ENCODE peak calls at places on chromosomes 4 and X, in four cellular contexts. B is IMR-90, W is adipocyte, P is small intestine. Y is an unnamed sample. For H3K27me3, the result is how much of the 10 kb centered on the place peaks cover.

GRCh38 chr4:62771656-62772557 is 1571.8 kb downstream of the ADGRL3 start:
- DNase-seq in P (no peak), B (no peak), W (no peak), Y (no peak)

GRCh38 chr4:65665951-65666523 is 4.3 kb downstream of the EPHA5 start:
- DNase-seq in B (no peak), W (peak), P (no peak), Y (peak)

GRCh38 chr4:77193511-77194236 is 36.7 kb downstream of the CCNG2 start:
- DNase-seq in P (peak), W (no peak), B (no peak), Y (no peak)

GRCh38 chr4:6520051-6520450 is 47.6 kb upstream of the PPP2R2C start:
- DNase-seq in W (no peak), P (no peak), B (no peak), Y (no peak)

GRCh38 chr4:99947608-99948007 is 1.2 kb upstream of the DNAJB14 start:
- DNase-seq in B (no peak), W (peak), P (peak), Y (peak)

GRCh38 chr4:181909368-181909767 is 333.8 kb upstream of the TENM3 start:
- DNase-seq in P (no peak), B (peak), W (peak), Y (peak)

GRCh38 chrX:123489011-123489410 is 243.8 kb downstream of the THOC2 start:
- DNase-seq in B (peak), P (no peak), W (peak), Y (peak)

GRCh38 chrX:150364347-150365050 is 1.4 kb downstream of the MAMLD1 start:
- DNase-seq in B (peak), W (peak), P (peak), Y (peak)

GRCh38 chrX:56113785-56114436 is 118.2 kb upstream of the KLF8 start:
- DNase-seq in B (no peak), P (no peak), W (no peak), Y (no peak)

GRCh38 chr4:183182873-183183725 is 84.0 kb downstream of the WWC2 start:
- DNase-seq in B (peak), W (peak), P (no peak), Y (peak)

GRCh38 chr4:170497729-170498128 is 408.0 kb upstream of the AADAT start:
- DNase-seq in W (peak), P (no peak), B (no peak), Y (no peak)

GRCh38 chr4:54746228-54746627 is 88.5 kb downstream of the KIT start:
- DNase-seq in B (no peak), P (no peak), W (no peak), Y (peak)

GRCh38 chr4:71186566-71187398 is 152.0 kb upstream of the SLC4A4 start:
- DNase-seq in B (peak), W (peak), P (peak), Y (peak)

GRCh38 chr4:104044369-104044768 is 324.6 kb upstream of the TACR3 start:
- DNase-seq in W (no peak), P (no peak), B (no peak), Y (no peak)

GRCh38 chrX:107676559-107677378 is 48.5 kb downstream of the PRPS1 start:
- DNase-seq in W (peak), B (peak), P (peak), Y (peak)

GRCh38 chrX:1450381-1451161 is 2.1 kb downstream of the ASMTL start:
- DNase-seq in P (no peak), W (no peak), B (no peak), Y (no peak)

GRCh38 chr4:119209077-119209476 is 3.4 kb upstream of the USP53 start:
- DNase-seq in P (peak), B (peak), W (peak), Y (peak)

GRCh38 chr4:129972257-129972656 is 876.3 kb downstream of the C4orf33 start:
- DNase-seq in W (no peak), B (no peak), P (peak), Y (no peak)

GRCh38 chr4:177861551-177862094 is 419.4 kb upstream of the AGA start:
- DNase-seq in B (no peak), P (no peak), W (no peak), Y (no peak)

GRCh38 chrX:151806967-151807540 is 72.5 kb downstream of the CNGA2 start:
- DNase-seq in P (no peak), B (no peak), W (no peak), Y (no peak)

GRCh38 chr4:6199344-6199921 is 916 bp downstream of the JAKMIP1 start:
- DNase-seq in B (no peak), P (no peak), W (no peak), Y (no peak)

GRCh38 chrX:15956684-15957083 is 102.1 kb upstream of the AP1S2 start:
- DNase-seq in P (no peak), B (no peak), W (peak), Y (peak)

GRCh38 chrX:41441934-41442823 is 5.0 kb upstream of the NYX start:
- DNase-seq in W (peak), P (peak), B (peak), Y (peak)

GRCh38 chr4:107050525-107051135 is 14.5 kb upstream of the DKK2 start:
- DNase-seq in W (peak), B (peak), P (no peak), Y (no peak)

GRCh38 chr4:25161599-25161960 is 1.3 kb upstream of the SEPSECS start:
- DNase-seq in W (no peak), P (no peak), B (no peak), Y (peak)

GRCh38 chr4:23590431-23590830 is 299.4 kb downstream of the PPARGC1A start:
- DNase-seq in P (no peak), W (no peak), B (no peak), Y (no peak)

GRCh38 chr4:83489711-83490326 is 4.9 kb upstream of the ABRAXAS1 start:
- DNase-seq in B (no peak), W (no peak), P (no peak), Y (no peak)

GRCh38 chrX:39752820-39753219 is 344.9 kb downstream of the BCOR start:
- DNase-seq in P (peak), B (peak), W (no peak), Y (no peak)

GRCh38 chr4:93830090-93830818 is 1.7 kb downstream of the ATOH1 start:
- DNase-seq in B (no peak), P (no peak), W (no peak), Y (no peak)

GRCh38 chr4:93828332-93828829 is at the start of gene ATOH1:
- DNase-seq in B (no peak), P (peak), W (peak), Y (peak)

GRCh38 chr4:93827272-93827947 is 1.1 kb upstream of the ATOH1 start:
- DNase-seq in W (no peak), B (no peak), P (peak), Y (no peak)

GRCh38 chr4:93829531-93830089 is 1.1 kb downstream of the ATOH1 start:
- DNase-seq in P (no peak), B (no peak), W (no peak), Y (no peak)

GRCh38 chr4:93828830-93829530 is 427 bp downstream of the ATOH1 start:
- DNase-seq in P (no peak), B (no peak), W (peak), Y (no peak)
- H3K27me3 ChIP-seq in P (under half), B (half or more), W (half or more), Y (under half)

DNA sequence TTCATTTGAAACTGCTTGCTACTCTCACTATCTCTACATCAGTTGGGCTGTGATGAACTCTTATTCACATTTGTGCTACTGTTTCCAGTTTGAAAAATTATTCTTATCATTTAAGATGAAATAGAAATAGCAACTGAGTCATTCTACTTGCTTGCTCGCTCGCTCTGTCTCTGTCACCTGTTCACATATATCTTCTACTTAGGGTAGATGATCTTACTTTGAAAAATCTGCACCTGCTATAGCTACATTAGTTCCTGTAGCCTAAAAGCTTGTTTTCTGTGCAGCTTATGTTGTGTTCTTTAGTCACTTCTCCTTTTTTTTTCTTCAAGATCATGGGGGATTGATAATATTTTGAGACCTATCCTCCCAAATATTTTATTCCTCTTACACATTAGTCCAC is 36.3 kb downstream of the CLCN5 start:
- DNase-seq in B (no peak), P (no peak), W (no peak), Y (no peak)
- H3K27me3 ChIP-seq in B (under half), P (under half), W (under half), Y (under half)

GRCh38 chr4:1536579-1537409 is 130.6 kb upstream of the NKX1-1 start:
- DNase-seq in P (no peak), W (no peak), B (no peak), Y (no peak)
- H3K27me3 ChIP-seq in P (under half), W (half or more), B (under half), Y (under half)

GRCh38 chrX:106036716-106037115 is 1.8 kb downstream of the SERPINA7 start:
- DNase-seq in B (no peak), W (no peak), P (no peak), Y (no peak)

GRCh38 chrX:106039920-106040319 is 1.4 kb upstream of the SERPINA7 start:
- DNase-seq in P (peak), B (no peak), W (peak), Y (no peak)

GRCh38 chrX:106037835-106038473 is 573 bp downstream of the SERPINA7 start:
- DNase-seq in W (no peak), B (no peak), P (no peak), Y (no peak)

GRCh38 chrX:106035064-106035463 is 3.5 kb downstream of the SERPINA7 start:
- DNase-seq in B (no peak), W (no peak), P (no peak), Y (no peak)

DNA sequence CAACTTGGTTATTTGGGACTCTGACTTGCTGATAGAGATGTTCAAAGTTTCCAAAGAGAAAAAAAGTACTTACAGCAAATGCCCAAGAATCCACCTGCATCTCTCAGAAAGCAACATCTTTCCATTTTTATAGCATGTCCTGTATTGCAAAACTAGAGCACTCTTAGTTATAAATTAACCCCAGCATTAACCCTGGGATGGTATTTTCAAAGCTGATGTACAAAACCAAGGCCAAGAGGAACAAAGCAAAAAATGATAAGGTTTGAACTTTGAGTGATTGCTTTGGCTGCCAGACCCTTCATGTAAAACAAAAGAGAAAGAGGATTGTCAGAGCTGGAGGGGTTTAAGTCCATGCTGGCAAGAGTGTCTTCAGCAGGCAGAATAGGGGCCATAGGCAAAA is at the start of gene SERPINA7:
- DNase-seq in W (no peak), B (no peak), P (peak), Y (no peak)
- H3K27me3 ChIP-seq in W (under half), B (under half), P (under half), Y (under half)

DNA sequence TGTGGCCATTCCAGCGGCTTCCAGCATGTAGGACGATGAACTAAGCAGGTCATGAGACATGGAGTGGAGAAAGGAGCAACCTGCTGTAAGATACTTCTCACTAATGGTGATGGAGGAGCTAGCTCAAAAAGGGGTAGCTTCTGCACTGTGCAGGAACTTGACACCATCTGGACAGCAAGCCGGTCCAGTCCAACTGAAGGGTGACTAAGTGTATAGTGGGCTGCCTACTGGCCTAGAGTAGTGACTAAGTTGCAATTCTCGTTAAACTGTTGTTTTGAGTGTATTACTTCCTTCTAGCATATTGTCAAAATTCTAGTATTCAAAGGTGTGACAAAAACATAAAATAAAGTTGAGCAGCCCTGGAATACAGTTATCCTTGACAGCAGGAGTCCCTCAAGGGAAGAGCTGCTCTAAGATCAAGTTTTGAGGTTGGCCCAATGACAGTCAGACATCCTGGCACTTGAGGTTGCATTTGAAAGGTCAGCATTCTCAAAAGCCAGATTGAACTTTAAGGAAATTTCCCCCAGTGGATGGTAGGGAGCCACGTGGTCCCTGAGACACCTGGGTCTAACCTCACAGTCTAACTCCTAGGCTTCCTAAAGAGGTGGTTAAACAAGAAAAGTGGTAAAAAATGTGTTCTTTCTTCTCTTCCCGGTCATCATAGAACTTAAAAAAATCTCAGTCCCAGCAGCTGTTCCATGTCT is 8.0 kb downstream of the CETN2 start:
- DNase-seq in W (no peak), P (no peak), B (peak), Y (no peak)
- H3K27me3 ChIP-seq in W (under half), P (under half), B (under half), Y (under half)

GRCh38 chr4:1232661-1233621 is 16.0 kb downstream of the CTBP1 start:
- DNase-seq in B (peak), W (no peak), P (no peak), Y (peak)
- H3K27me3 ChIP-seq in B (under half), W (under half), P (under half), Y (under half)

GRCh38 chr4:74932832-74933561 is at the start of gene PARM1:
- DNase-seq in W (peak), B (peak), P (peak), Y (peak)
- H3K27me3 ChIP-seq in W (under half), B (under half), P (under half), Y (under half)